ENCODE peak calls at places on chromosomes 13 and 19, in four cellular contexts. One of them, this sample, is unnamed.

GRCh38 chr19:37941820-37942515 is 35.0 kb downstream of the SIPA1L3 start:
- DNase-seq in stomach: no peak
- DNase-seq in PC-3: peak; percentile 74
- DNase-seq in hepatocyte: peak; percentile 54
- DNase-seq in this sample: no peak

GRCh38 chr13:39952244-39953233 is 297.1 kb downstream of the COG6 start:
- DNase-seq in PC-3: no peak
- DNase-seq in hepatocyte: peak; percentile 27
- DNase-seq in stomach: no peak
- DNase-seq in this sample: no peak

GRCh38 chr19:43574424-43575155 is 737 bp downstream of the XRCC1 start:
- DNase-seq in stomach: no peak
- DNase-seq in hepatocyte: no peak
- DNase-seq in PC-3: no peak
- DNase-seq in this sample: peak; percentile 32

GRCh38 chr13:114059946-114060860 is 72.2 kb downstream of the RASA3 start:
- DNase-seq in hepatocyte: no peak
- DNase-seq in stomach: no peak
- DNase-seq in PC-3: no peak
- DNase-seq in this sample: no peak

GRCh38 chr19:46962030-46962570 is 57.5 kb upstream of the NPAS1 start:
- DNase-seq in hepatocyte: no peak
- DNase-seq in stomach: no peak
- DNase-seq in PC-3: no peak
- DNase-seq in this sample: no peak

GRCh38 chr19:38655148-38655824 is 7.8 kb downstream of the ACTN4 start:
- DNase-seq in PC-3: no peak
- DNase-seq in hepatocyte: no peak
- DNase-seq in stomach: no peak
- DNase-seq in this sample: no peak

GRCh38 chr19:54196514-54196913 is 4.1 kb upstream of the RPS9 start:
- DNase-seq in stomach: no peak
- DNase-seq in hepatocyte: no peak
- DNase-seq in PC-3: no peak
- DNase-seq in this sample: no peak

GRCh38 chr13:109254271-109254670 is 532.1 kb downstream of the IRS2 start:
- DNase-seq in hepatocyte: no peak
- DNase-seq in stomach: no peak
- DNase-seq in PC-3: no peak
- DNase-seq in this sample: no peak

GRCh38 chr19:49793561-49793840 is 19.6 kb downstream of the FUZ start:
- DNase-seq in stomach: no peak
- DNase-seq in hepatocyte: no peak
- DNase-seq in PC-3: peak; percentile 77
- DNase-seq in this sample: no peak

GRCh38 chr13:110593430-110594130 is 21.8 kb upstream of the NAXD start:
- DNase-seq in hepatocyte: peak; percentile 70
- DNase-seq in stomach: no peak
- DNase-seq in PC-3: peak; percentile 72
- DNase-seq in this sample: no peak

GRCh38 chr13:85698236-85698635 is 101.0 kb downstream of the SLITRK6 start:
- DNase-seq in PC-3: no peak
- DNase-seq in hepatocyte: no peak
- DNase-seq in stomach: no peak
- DNase-seq in this sample: no peak

GRCh38 chr13:20044086-20044485 is 85.6 kb downstream of the ZMYM2 start:
- DNase-seq in PC-3: no peak
- DNase-seq in stomach: no peak
- DNase-seq in hepatocyte: no peak
- DNase-seq in this sample: no peak
- H3K27ac ChIP-seq in PC-3: no peak overlapping the region
- H3K27ac ChIP-seq in stomach: no peak overlapping the region
- H3K27ac ChIP-seq in hepatocyte: no peak overlapping the region
- H3K27ac ChIP-seq in this sample: no peak overlapping the region

DNA sequence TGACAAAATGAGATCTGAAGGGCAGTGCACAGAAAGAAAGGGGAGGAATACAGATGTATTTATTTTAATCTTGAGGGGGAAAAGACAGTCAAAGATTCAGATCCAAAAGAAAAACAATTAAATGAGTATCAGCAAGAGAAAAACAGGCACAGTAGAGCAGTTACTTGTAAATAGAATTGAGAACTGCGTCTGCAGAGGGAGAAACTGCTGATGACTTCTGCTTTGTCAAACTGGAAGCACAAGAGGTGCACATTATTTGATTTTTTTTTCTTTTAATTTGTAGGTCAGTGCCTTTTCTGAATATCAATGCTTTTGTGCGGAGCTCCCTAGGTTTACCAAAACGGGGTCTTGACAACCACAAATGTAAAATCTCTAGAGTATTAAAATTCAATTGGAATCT is 37.3 kb downstream of the EFNB2 start:
- DNase-seq in hepatocyte: no peak
- DNase-seq in PC-3: no peak
- DNase-seq in stomach: no peak
- DNase-seq in this sample: no peak
- H3K27ac ChIP-seq in hepatocyte: peak overlapping the region; percentile 14
- H3K27ac ChIP-seq in PC-3: no peak overlapping the region
- H3K27ac ChIP-seq in stomach: peak overlapping the region; percentile 21
- H3K27ac ChIP-seq in this sample: peak overlapping the region; percentile 48

DNA sequence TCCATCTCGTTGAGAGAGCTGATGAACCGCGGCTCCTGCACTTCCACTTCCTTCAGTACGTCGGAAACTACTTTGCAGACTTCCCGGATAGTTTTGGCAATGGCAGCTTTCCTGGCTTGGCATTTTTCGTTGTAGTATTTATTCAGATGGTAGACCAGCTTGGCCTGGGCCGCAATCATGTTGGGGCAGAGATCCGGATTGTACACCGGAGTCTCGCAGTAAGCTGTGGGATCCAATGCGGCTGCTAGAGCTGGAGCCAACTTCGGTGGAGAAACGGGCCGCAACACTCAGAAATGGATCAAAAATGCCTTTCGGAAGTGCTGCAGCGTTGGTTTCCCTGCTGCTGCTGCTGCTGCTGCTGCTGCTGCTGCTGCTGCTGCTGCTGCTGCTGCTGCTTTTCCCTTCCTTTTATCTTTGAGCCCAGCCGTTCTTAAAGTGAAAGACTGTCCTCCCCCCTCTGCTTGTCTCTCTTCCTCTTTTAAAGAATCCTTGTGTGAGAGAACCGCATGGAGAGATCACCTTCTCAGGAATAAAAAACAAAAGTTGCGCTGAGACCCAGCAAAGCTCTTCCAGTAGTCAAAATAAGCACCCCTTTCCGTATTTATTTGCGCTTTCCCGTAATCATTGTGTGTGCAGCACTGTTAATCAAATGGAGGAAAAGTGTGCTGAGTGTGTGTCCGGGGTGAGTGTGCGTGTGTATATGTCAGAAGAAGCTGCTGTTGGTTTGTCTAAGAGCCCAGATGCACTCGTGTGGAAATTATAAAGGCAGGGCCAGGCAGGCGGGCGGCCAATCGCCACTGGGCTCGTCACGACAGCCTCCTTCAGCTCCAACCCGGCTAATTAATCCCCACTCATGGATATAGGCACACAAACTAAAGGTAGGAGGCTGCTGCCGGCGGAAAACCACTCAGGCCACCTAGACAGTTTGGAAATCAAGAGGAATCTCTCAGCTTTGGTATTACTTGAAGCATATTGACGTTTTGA is at the start of gene MAB21L1:
- DNase-seq in hepatocyte: peak; percentile 73
- DNase-seq in stomach: peak; percentile 38
- DNase-seq in PC-3: no peak
- DNase-seq in this sample: no peak
- H3K27ac ChIP-seq in hepatocyte: peak within 1 kb of the TSS; percentile 95
- H3K27ac ChIP-seq in stomach: peak within 1 kb of the TSS; percentile 76
- H3K27ac ChIP-seq in PC-3: no peak within 1 kb of the TSS
- H3K27ac ChIP-seq in this sample: no peak within 1 kb of the TSS

GRCh38 chr13:24267283-24267682 is 42.1 kb upstream of the C1QTNF9 start:
- DNase-seq in PC-3: no peak
- DNase-seq in stomach: no peak
- DNase-seq in hepatocyte: no peak
- DNase-seq in this sample: no peak
- H3K27ac ChIP-seq in PC-3: no peak overlapping the region
- H3K27ac ChIP-seq in stomach: peak overlapping the region; percentile 56
- H3K27ac ChIP-seq in hepatocyte: no peak overlapping the region
- H3K27ac ChIP-seq in this sample: peak overlapping the region; percentile 74

GRCh38 chr13:30898070-30898469 is 8.0 kb upstream of the MEDAG start:
- DNase-seq in stomach: no peak
- DNase-seq in hepatocyte: no peak
- DNase-seq in PC-3: no peak
- DNase-seq in this sample: no peak
- H3K27ac ChIP-seq in stomach: peak overlapping the region; percentile 46
- H3K27ac ChIP-seq in hepatocyte: peak overlapping the region; percentile 61
- H3K27ac ChIP-seq in PC-3: no peak overlapping the region
- H3K27ac ChIP-seq in this sample: no peak overlapping the region

GRCh38 chr19:56076413-56076998 is 44.6 kb downstream of the ZNF787 start:
- DNase-seq in hepatocyte: peak; percentile 73
- DNase-seq in PC-3: peak; percentile 81
- DNase-seq in stomach: peak; percentile 72
- DNase-seq in this sample: no peak

GRCh38 chr19:56069642-56070041 is 51.5 kb downstream of the ZNF787 start:
- DNase-seq in PC-3: no peak
- DNase-seq in stomach: no peak
- DNase-seq in hepatocyte: no peak
- DNase-seq in this sample: no peak

GRCh38 chr19:56066152-56067023 is 54.7 kb downstream of the ZNF787 start:
- DNase-seq in hepatocyte: peak; percentile 84
- DNase-seq in stomach: peak; percentile 74
- DNase-seq in PC-3: peak; percentile 70
- DNase-seq in this sample: peak; percentile 18

GRCh38 chr19:56071151-56071550 is 49.9 kb downstream of the ZNF787 start:
- DNase-seq in stomach: no peak
- DNase-seq in PC-3: peak; percentile 59
- DNase-seq in hepatocyte: no peak
- DNase-seq in this sample: no peak
- H3K27ac ChIP-seq in stomach: no peak overlapping the region
- H3K27ac ChIP-seq in PC-3: no peak overlapping the region
- H3K27ac ChIP-seq in hepatocyte: no peak overlapping the region
- H3K27ac ChIP-seq in this sample: no peak overlapping the region

DNA sequence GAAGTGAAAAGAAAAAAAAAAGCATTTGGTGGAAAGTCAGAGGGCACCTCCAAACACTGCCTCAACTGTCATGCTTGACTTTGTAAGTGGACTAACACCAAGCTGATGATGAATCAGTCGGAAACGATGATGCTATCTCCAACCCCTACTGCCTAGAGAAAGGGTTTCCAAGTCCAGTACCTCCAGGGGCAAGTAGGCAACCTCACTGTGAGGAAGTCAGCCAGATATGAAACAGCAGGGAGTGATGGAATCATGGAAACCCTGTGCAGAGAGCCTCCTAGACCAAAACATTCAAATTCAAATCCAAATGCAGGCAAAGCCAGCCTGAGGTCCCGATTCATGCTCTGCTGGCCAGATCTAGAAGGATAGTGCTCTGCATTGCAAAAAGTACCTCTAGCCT is 100.9 kb upstream of the SERP2 start:
- DNase-seq in PC-3: no peak
- DNase-seq in stomach: no peak
- DNase-seq in hepatocyte: no peak
- DNase-seq in this sample: no peak
- H3K27ac ChIP-seq in PC-3: no peak overlapping the region
- H3K27ac ChIP-seq in stomach: peak overlapping the region; percentile 90
- H3K27ac ChIP-seq in hepatocyte: no peak overlapping the region
- H3K27ac ChIP-seq in this sample: peak overlapping the region; percentile 46

GRCh38 chr19:5036733-5037681 is 68.1 kb downstream of the KDM4B start:
- DNase-seq in stomach: no peak
- DNase-seq in PC-3: no peak
- DNase-seq in hepatocyte: no peak
- DNase-seq in this sample: peak; percentile 56

GRCh38 chr19:5039642-5040543 is 71.0 kb downstream of the KDM4B start:
- DNase-seq in stomach: no peak
- DNase-seq in hepatocyte: no peak
- DNase-seq in PC-3: no peak
- DNase-seq in this sample: no peak

GRCh38 chr19:5037936-5038335 is 69.0 kb downstream of the KDM4B start:
- DNase-seq in hepatocyte: no peak
- DNase-seq in stomach: no peak
- DNase-seq in PC-3: no peak
- DNase-seq in this sample: no peak

GRCh38 chr19:5040544-5041167 is 71.7 kb downstream of the KDM4B start:
- DNase-seq in PC-3: no peak
- DNase-seq in stomach: no peak
- DNase-seq in hepatocyte: no peak
- DNase-seq in this sample: no peak

DNA sequence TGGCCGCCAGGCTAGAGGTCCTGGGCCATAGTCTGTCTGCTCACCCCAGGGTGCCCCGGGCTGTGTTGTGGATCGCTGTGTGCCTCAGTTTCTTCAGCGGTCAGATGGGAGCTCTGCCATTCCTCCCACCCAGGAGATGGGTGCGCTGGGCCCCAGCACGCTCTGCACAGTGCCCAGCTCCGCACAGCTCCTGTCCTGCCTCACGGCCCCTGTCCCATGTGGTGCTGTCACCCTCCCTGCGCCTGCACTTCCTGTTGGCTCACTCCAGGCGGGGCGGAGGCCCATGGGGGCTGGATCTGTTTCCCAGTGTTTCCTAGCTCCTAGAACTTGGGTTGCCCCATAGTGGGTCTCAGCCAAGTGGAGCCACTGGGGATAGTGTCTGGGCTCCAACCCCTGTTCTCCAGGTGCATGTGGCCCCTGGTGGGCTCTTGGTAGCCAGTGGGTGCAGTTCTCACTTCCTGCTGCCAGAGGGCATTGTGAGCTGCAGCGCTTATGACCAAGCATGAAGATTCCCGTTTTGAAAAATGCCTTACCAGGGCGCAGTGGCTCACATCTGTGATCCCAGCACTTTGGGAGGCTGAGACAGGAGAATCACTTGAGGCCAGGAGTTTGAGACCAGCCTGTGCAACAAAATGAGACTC is 69.8 kb downstream of the KDM4B start:
- DNase-seq in PC-3: peak; percentile 56
- DNase-seq in hepatocyte: no peak
- DNase-seq in stomach: peak; percentile 40
- DNase-seq in this sample: no peak
- H3K27ac ChIP-seq in PC-3: no peak overlapping the region
- H3K27ac ChIP-seq in hepatocyte: no peak overlapping the region
- H3K27ac ChIP-seq in stomach: no peak overlapping the region
- H3K27ac ChIP-seq in this sample: no peak overlapping the region

GRCh38 chr19:12664406-12665280 is 1.9 kb downstream of the MAN2B1 start:
- DNase-seq in stomach: no peak
- DNase-seq in PC-3: no peak
- DNase-seq in hepatocyte: no peak
- DNase-seq in this sample: no peak

GRCh38 chr19:12666305-12667048 is at the start of the genes MAN2B1 and WDR83:
- DNase-seq in hepatocyte: peak; percentile 93
- DNase-seq in PC-3: peak; percentile 85
- DNase-seq in stomach: peak; percentile 81
- DNase-seq in this sample: peak; percentile 38

GRCh38 chr19:12667903-12668302 is 1.3 kb downstream of the WDR83 start:
- DNase-seq in PC-3: no peak
- DNase-seq in hepatocyte: no peak
- DNase-seq in stomach: no peak
- DNase-seq in this sample: no peak

GRCh38 chr19:12665646-12666304 is 767 bp downstream of the MAN2B1 start:
- DNase-seq in hepatocyte: no peak
- DNase-seq in PC-3: no peak
- DNase-seq in stomach: no peak
- DNase-seq in this sample: no peak

GRCh38 chr19:12665281-12665573 is 1.3 kb downstream of the MAN2B1 start:
- DNase-seq in PC-3: no peak
- DNase-seq in stomach: peak; percentile 47
- DNase-seq in hepatocyte: no peak
- DNase-seq in this sample: no peak
- H3K27ac ChIP-seq in PC-3: no peak overlapping the region
- H3K27ac ChIP-seq in stomach: no peak overlapping the region
- H3K27ac ChIP-seq in hepatocyte: no peak overlapping the region
- H3K27ac ChIP-seq in this sample: no peak overlapping the region

GRCh38 chr19:30374791-30375650 is 2.8 kb downstream of the ZNF536 start:
- DNase-seq in stomach: peak; percentile 21
- DNase-seq in PC-3: no peak
- DNase-seq in hepatocyte: peak; percentile 26
- DNase-seq in this sample: no peak
- H3K27ac ChIP-seq in stomach: no peak overlapping the region
- H3K27ac ChIP-seq in PC-3: no peak overlapping the region
- H3K27ac ChIP-seq in hepatocyte: no peak overlapping the region
- H3K27ac ChIP-seq in this sample: peak overlapping the region; percentile 52

This sample was measured in caudate nucleus.